ENCODE peak calls at places on chromosomes 12 and 14, in nine cellular contexts. A is HepG2, L is WTC11, T is NB4, O is A549, X is SK-N-SH, N is HCT116, E is K562, D is GM12878. B is an unnamed sample.

GRCh38 chr12:132506730-132507538 is 17.0 kb downstream of the FBRSL1 start:
- DNase-seq in E (peak), T (peak), A (no peak), D (no peak), N (no peak), X (peak), O (no peak), L (no peak), B (peak)

GRCh38 chr12:92216092-92216491 is 70.4 kb upstream of the BTG1 start:
- DNase-seq in A (no peak), T (no peak), N (no peak), O (no peak), L (no peak), X (no peak), D (no peak), E (no peak), B (peak)

GRCh38 chr12:124761876-124762275 is 101.8 kb downstream of the SCARB1 start:
- DNase-seq in T (no peak), X (peak), D (no peak), A (no peak), O (peak), N (no peak), L (no peak), E (no peak), B (no peak)

GRCh38 chr14:75277000-75277795 is 1.4 kb upstream of the FOS start:
- DNase-seq in N (no peak), D (no peak), O (peak), L (peak), E (peak), T (peak), A (peak), X (peak), B (peak)

GRCh38 chr14:63795532-63795931 is 57.3 kb upstream of the SYNE2 start:
- DNase-seq in E (no peak), N (no peak), D (no peak), T (no peak), A (no peak), O (no peak), X (no peak), L (no peak), B (no peak)

GRCh38 chr14:102986810-102987579 is 64.5 kb downstream of the AMN start:
- DNase-seq in T (no peak), N (no peak), L (no peak), O (no peak), A (peak), X (no peak), D (no peak), E (no peak), B (peak)

GRCh38 chr14:50363734-50364113 is 33.0 kb downstream of the CDKL1 start:
- DNase-seq in O (no peak), N (no peak), A (no peak), E (no peak), X (no peak), T (peak), L (no peak), D (peak), B (peak)

GRCh38 chr12:94282675-94283074 is 134.3 kb downstream of the PLXNC1 start:
- DNase-seq in E (no peak), O (no peak), X (no peak), T (no peak), L (no peak), A (no peak), D (no peak), N (no peak), B (peak)

GRCh38 chr12:84857809-84858208 is 54.8 kb downstream of the SLC6A15 start:
- DNase-seq in L (no peak), A (no peak), D (no peak), N (no peak), E (no peak), X (no peak), O (no peak), T (no peak), B (no peak)

GRCh38 chr12:120592121-120593049 is 11.2 kb upstream of the POP5 start:
- DNase-seq in A (no peak), L (no peak), X (no peak), N (no peak), T (peak), O (no peak), E (no peak), D (no peak), B (no peak)

GRCh38 chr12:118189761-118190181 is 53.8 kb downstream of the PEBP1 start:
- DNase-seq in L (peak), N (no peak), E (no peak), O (no peak), D (no peak), X (peak), T (no peak), A (no peak), B (peak)

GRCh38 chr14:74144789-74145188 is 60.0 kb downstream of the LIN52 start:
- DNase-seq in T (peak), D (no peak), A (peak), O (no peak), X (no peak), E (no peak), L (no peak), N (no peak), B (no peak)

GRCh38 chr14:30691751-30692398 is 69.8 kb downstream of the SCFD1 start:
- DNase-seq in N (no peak), T (no peak), O (no peak), A (no peak), D (no peak), X (no peak), E (no peak), L (no peak), B (no peak)

GRCh38 chr14:23123419-23123818 is 4.4 kb upstream of the CEBPE start:
- DNase-seq in N (no peak), X (peak), D (no peak), A (no peak), L (no peak), O (no peak), E (peak), T (no peak), B (no peak)

GRCh38 chr12:96132819-96133218 is 61.4 kb upstream of the ELK3 start:
- DNase-seq in X (no peak), E (peak), T (peak), L (no peak), D (no peak), A (peak), N (no peak), O (peak), B (peak)

GRCh38 chr14:69953266-69953905 is 74.2 kb downstream of the SMOC1 start:
- DNase-seq in T (no peak), D (no peak), X (no peak), N (no peak), E (no peak), O (no peak), L (no peak), A (no peak), B (no peak)

GRCh38 chr12:64522807-64523206 is 70.9 kb downstream of the TBK1 start:
- DNase-seq in A (no peak), T (peak), D (no peak), X (no peak), L (no peak), N (no peak), E (no peak), O (no peak), B (no peak)

GRCh38 chr14:50762001-50762930 is 68.7 kb downstream of the NIN start:
- DNase-seq in L (no peak), X (no peak), T (no peak), D (no peak), N (no peak), E (no peak), A (no peak), O (no peak), B (no peak)

GRCh38 chr14:20223410-20223809 is at the start of gene OR11H6:
- DNase-seq in E (no peak), L (no peak), A (no peak), D (no peak), T (no peak), X (no peak), O (no peak), N (no peak), B (no peak)

DNA sequence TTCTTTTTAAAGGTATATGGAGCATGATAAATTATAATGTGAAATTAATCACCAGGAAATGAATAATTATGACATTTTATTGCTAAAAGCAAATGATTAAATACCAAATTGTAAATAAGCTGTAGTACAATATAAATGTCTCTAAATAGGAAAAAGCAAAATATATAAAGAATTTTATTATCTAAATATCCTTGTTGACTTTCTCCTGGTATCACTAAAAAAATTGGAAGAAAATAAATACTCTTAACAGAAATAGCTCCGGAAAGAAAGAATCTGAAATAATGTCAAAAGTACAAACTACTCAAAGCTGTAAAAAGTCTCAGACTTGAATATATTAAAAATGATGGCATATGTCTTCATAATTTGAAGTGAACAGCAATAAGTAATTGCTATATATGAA is at the start of gene OR11H7:
- DNase-seq in L (no peak), E (no peak), X (no peak), N (no peak), O (no peak), D (no peak), A (no peak), T (no peak), B (no peak)
- TF ChIP-seq MAX in L (no peak), E (no peak), X (no peak), N (no peak), O (no peak), D (no peak), A (no peak), T (no peak), B (no peak)

GRCh38 chr12:66724616-66725015 is 45.7 kb upstream of the GRIP1 start:
- DNase-seq in N (no peak), X (no peak), T (no peak), E (no peak), A (no peak), O (no peak), L (no peak), D (no peak), B (no peak)
- TF ChIP-seq MAX in N (no peak), X (no peak), T (no peak), E (no peak), A (no peak), O (no peak), L (no peak), D (no peak), B (no peak)

GRCh38 chr12:113152196-113152834 is 2.8 kb downstream of the CFAP73 start:
- DNase-seq in N (no peak), D (no peak), A (no peak), L (no peak), X (no peak), T (no peak), O (no peak), E (no peak), B (no peak)

GRCh38 chr12:113155641-113156040 is 6.1 kb downstream of the CFAP73 start:
- DNase-seq in L (no peak), O (no peak), D (no peak), E (no peak), X (no peak), N (no peak), A (no peak), T (no peak), B (no peak)

GRCh38 chr12:113155060-113155459 is 5.5 kb downstream of the CFAP73 start:
- DNase-seq in N (no peak), X (no peak), D (no peak), O (no peak), T (no peak), E (no peak), A (no peak), L (no peak), B (no peak)

GRCh38 chr12:113152835-113153814 is 3.6 kb downstream of the CFAP73 start:
- DNase-seq in X (peak), O (peak), L (peak), A (peak), N (peak), E (peak), D (no peak), T (peak), B (peak)

GRCh38 chr12:113154351-113154973 is 4.9 kb downstream of the CFAP73 start:
- DNase-seq in X (peak), D (no peak), T (no peak), O (peak), A (no peak), N (no peak), L (peak), E (no peak), B (peak)
- TF ChIP-seq MAX in X (no peak), D (no peak), T (no peak), O (no peak), A (no peak), N (no peak), L (peak), E (peak), B (no peak)

GRCh38 chr14:76389841-76390240 is 13.9 kb downstream of the ESRRB start:
- DNase-seq in N (no peak), E (no peak), A (no peak), O (no peak), T (no peak), L (no peak), D (no peak), X (no peak), B (no peak)

GRCh38 chr14:76395161-76395560 is 19.2 kb downstream of the ESRRB start:
- DNase-seq in X (no peak), T (no peak), N (no peak), L (no peak), D (no peak), E (no peak), O (no peak), A (no peak), B (no peak)

GRCh38 chr14:76390621-76391020 is 14.7 kb downstream of the ESRRB start:
- DNase-seq in L (no peak), D (no peak), X (no peak), O (no peak), E (no peak), T (no peak), A (no peak), N (no peak), B (no peak)

GRCh38 chr14:76394569-76394968 is 18.6 kb downstream of the ESRRB start:
- DNase-seq in E (no peak), A (no peak), O (no peak), D (no peak), N (no peak), T (no peak), X (no peak), L (no peak), B (no peak)

DNA sequence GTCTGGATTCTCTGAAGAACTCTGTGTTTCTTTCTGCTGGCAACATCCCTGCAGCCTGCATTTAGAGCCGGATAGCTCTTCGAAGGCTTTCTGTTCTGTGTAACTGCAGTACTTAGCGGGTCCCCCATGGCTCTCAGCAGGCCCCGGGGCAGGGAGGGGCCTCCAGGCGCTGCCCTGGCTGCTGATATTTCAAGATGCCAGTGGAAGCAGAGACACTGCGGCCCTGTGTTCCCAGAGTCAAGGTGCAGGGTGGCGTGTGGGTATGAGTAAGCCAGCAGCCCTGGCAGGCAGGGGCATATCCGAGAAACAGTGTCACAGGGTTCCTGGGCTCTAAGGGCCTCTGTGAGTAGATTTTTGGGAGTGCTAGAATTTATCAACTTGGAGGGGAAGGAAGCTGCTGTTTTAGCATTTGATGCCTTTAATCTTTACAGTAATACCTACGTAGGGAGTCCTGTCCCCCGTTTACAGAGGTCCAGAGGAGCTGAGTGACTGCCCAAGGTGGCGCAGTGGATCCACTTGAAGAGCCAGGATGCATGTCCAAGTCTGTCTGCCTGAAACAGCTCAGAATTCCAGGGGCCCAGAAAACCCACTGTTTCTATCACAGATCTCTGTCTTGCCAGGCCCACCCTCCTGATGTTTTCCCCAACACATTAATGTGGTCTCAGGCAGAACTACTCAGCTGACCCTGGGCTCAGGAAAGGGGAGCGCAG is 16.2 kb downstream of the ESRRB start:
- DNase-seq in D (no peak), E (no peak), O (no peak), A (no peak), X (no peak), L (no peak), T (no peak), N (no peak), B (no peak)
- TF ChIP-seq MAX in D (no peak), E (no peak), O (no peak), A (no peak), X (no peak), L (no peak), T (no peak), N (no peak), B (no peak)

GRCh38 chr14:98937712-98938505 is 334.1 kb downstream of the BCL11B start:
- DNase-seq in E (no peak), N (no peak), O (no peak), L (no peak), A (no peak), X (no peak), T (peak), D (no peak), B (no peak)
- TF ChIP-seq MAX in E (no peak), N (no peak), O (no peak), L (no peak), A (no peak), X (no peak), T (no peak), D (no peak), B (no peak)

GRCh38 chr14:100617715-100618693 is 30.8 kb upstream of the BEGAIN start:
- DNase-seq in A (no peak), X (peak), E (no peak), O (no peak), N (no peak), L (no peak), T (peak), D (no peak), B (no peak)
- TF ChIP-seq MAX in A (no peak), X (no peak), E (no peak), O (no peak), N (no peak), L (no peak), T (no peak), D (no peak), B (no peak)

GRCh38 chr12:122944588-122944987 is 21.7 kb downstream of the ABCB9 start:
- DNase-seq in A (peak), X (no peak), N (peak), L (no peak), T (no peak), E (no peak), D (no peak), O (peak), B (no peak)
- TF ChIP-seq MAX in A (no peak), X (peak), N (no peak), L (no peak), T (no peak), E (no peak), D (no peak), O (no peak), B (no peak)

B was measured in endothelial cell of umbilical vein.